ENCODE peak calls at places on chromosomes 2 and 18, in five cellular contexts. U is activated T-cell treated with anti-CD3 and anti-CD28 coated beads for 24 hours; Q is stimulated activated CD4-positive, alpha-beta T cell treated with anti-CD3 and anti-CD28 coated beads, Interleukin-2, amount 100 ng/mL, for 48 hours; P is heart left ventricle; F is A549. J is an unnamed sample.

GRCh38 chr2:42618116-42618515 is 49.7 kb downstream of the MTA3 start:
- DNase-seq in U (no peak), Q (no peak), P (no peak), F (no peak), J (no peak)

GRCh38 chr18:78528437-78529228 is 451.0 kb upstream of the SALL3 start:
- DNase-seq in U (no peak), Q (no peak), P (no peak), F (no peak), J (no peak)

GRCh38 chr18:64415218-64415617 is 266.3 kb upstream of the LINC00305 start:
- DNase-seq in U (no peak), Q (no peak), P (no peak), F (no peak), J (no peak)

GRCh38 chr2:119257198-119257597 is 33.6 kb downstream of the STEAP3 start:
- DNase-seq in U (no peak), Q (no peak), P (no peak), F (no peak), J (no peak)

GRCh38 chr2:95388091-95388692 is 14.3 kb upstream of the FAHD2A start:
- DNase-seq in U (no peak), Q (no peak), P (no peak), F (no peak), J (no peak)

GRCh38 chr2:105652014-105652796 is 92.5 kb upstream of the NCK2 start:
- DNase-seq in U (no peak), Q (no peak), P (no peak), F (no peak), J (no peak)

GRCh38 chr2:25558262-25558661 is 115.1 kb downstream of the DTNB start:
- DNase-seq in U (peak), Q (peak), P (no peak), F (no peak), J (no peak)

GRCh38 chr18:60372598-60372997 is at the start of gene MC4R:
- DNase-seq in U (no peak), Q (no peak), P (peak), F (peak), J (no peak)

GRCh38 chr2:236986524-236987330 is 99.0 kb upstream of the COPS8 start:
- DNase-seq in U (no peak), Q (no peak), P (no peak), F (no peak), J (peak)

GRCh38 chr2:202965810-202966454 is 48.7 kb upstream of the NBEAL1 start:
- DNase-seq in U (peak), Q (peak), P (no peak), F (peak), J (no peak)

GRCh38 chr18:79948719-79949411 is 2.6 kb downstream of the SLC66A2 start:
- DNase-seq in U (no peak), Q (no peak), P (no peak), F (no peak), J (no peak)

GRCh38 chr2:20443276-20443920 is 3.5 kb upstream of the RHOB start:
- DNase-seq in U (no peak), Q (no peak), P (no peak), F (no peak), J (peak)

GRCh38 chr2:214529514-214529913 is 118.7 kb downstream of the VWC2L start:
- DNase-seq in U (no peak), Q (no peak), P (no peak), F (no peak), J (no peak)

GRCh38 chr2:215577356-215577755 is 141.5 kb upstream of the FN1 start:
- DNase-seq in U (no peak), Q (no peak), P (no peak), F (no peak), J (no peak)

GRCh38 chr2:106581755-106582430 is 94.7 kb downstream of the CD8B2 start:
- DNase-seq in U (no peak), Q (peak), P (peak), F (peak), J (no peak)

J was measured in G401.